ENCODE peak calls at places on chromosomes 16 and 17, in seven cellular contexts. R is OCI-LY7, Z is mammary epithelial cell, L is HCT116, S is psoas muscle, U is prostate gland, W is aorta. B is an unnamed sample.

GRCh38 chr17:1909985-1910384 is 80.2 kb downstream of the RPA1 start:
- DNase-seq in R (no peak), Z (no peak), L (no peak), S (no peak), U (no peak), W (no peak), B (no peak)

GRCh38 chr17:9566067-9566466 is 9.6 kb downstream of the STX8 start:
- DNase-seq in R (no peak), Z (peak), L (no peak), S (no peak), U (no peak), W (no peak), B (no peak)

GRCh38 chr16:66603537-66604375 is 748 bp upstream of the CMTM3 start:
- DNase-seq in R (peak), Z (peak), L (no peak), S (peak), U (peak), W (peak), B (no peak)

GRCh38 chr17:48816774-48817590 is at the start of gene TTLL6:
- DNase-seq in R (peak), Z (peak), L (peak), S (peak), U (peak), W (peak), B (peak)

GRCh38 chr16:31888735-31889134 is 15.1 kb downstream of the ZNF267 start:
- DNase-seq in R (no peak), Z (no peak), L (no peak), S (no peak), U (no peak), W (no peak), B (no peak)

GRCh38 chr17:62704381-62704971 is 77.0 kb downstream of the MRC2 start:
- DNase-seq in R (no peak), Z (peak), L (no peak), S (no peak), U (peak), W (no peak), B (no peak)

GRCh38 chr16:19083670-19084069 is 16.3 kb downstream of the COQ7 start:
- DNase-seq in R (no peak), Z (no peak), L (no peak), S (no peak), U (no peak), W (no peak), B (no peak)

GRCh38 chr16:1965610-1966009 is 984 bp upstream of the RPS2 start:
- DNase-seq in R (peak), Z (peak), L (no peak), S (no peak), U (no peak), W (no peak), B (no peak)

GRCh38 chr17:55668581-55668980 is 54.1 kb downstream of the TMEM100 start:
- DNase-seq in R (no peak), Z (no peak), L (no peak), S (no peak), U (no peak), W (no peak), B (no peak)

GRCh38 chr17:46191332-46192210 is 1.7 kb downstream of the KANSL1 start:
- DNase-seq in R (peak), Z (peak), L (no peak), S (no peak), U (peak), W (no peak), B (no peak)

GRCh38 chr17:4534928-4535666 is 20.1 kb downstream of the MYBBP1A start:
- DNase-seq in R (no peak), Z (no peak), L (no peak), S (peak), U (no peak), W (no peak), B (no peak)

GRCh38 chr17:47239663-47240374 is 13.8 kb upstream of the ITGB3 start:
- DNase-seq in R (peak), Z (peak), L (peak), S (peak), U (peak), W (peak), B (peak)

GRCh38 chr17:77445908-77446535 is 305.3 kb downstream of the SEC14L1 start:
- DNase-seq in R (peak), Z (no peak), L (no peak), S (no peak), U (no peak), W (peak), B (no peak)

DNA sequence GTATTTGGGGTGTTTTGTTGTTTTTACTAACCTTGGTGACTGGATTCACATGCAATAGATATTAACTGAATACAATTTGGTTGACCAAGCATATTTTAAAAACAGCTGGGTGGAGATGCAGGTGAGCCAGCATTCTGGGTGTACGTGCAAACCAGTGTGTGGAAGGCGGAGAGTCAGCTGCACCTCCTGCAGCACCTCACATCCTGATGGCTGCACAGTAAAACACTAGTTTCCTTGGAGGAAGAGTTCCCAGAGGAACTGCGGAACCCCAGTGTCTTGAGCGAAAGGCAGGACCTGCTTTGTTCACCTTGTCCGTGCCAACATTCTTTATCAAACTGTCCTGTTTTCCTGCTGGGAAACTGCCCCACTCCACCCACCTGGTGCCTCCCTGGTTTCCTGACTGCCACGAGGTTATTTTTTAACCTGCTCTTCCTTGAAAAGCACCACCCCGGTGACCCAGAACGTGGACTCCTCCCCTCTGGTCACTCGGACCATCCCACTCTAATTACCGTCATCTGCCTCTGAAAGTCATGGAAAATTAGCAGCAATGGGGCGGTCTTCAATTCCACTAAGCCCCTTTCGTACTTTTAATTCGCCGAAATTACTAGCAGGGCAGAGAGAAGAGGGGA is 1.0 kb upstream of the YPEL2 start:
- DNase-seq in R (no peak), Z (no peak), L (no peak), S (no peak), U (peak), W (peak), B (peak)
- H3K4me3 ChIP-seq in R (no peak), Z (no peak), L (no peak), S (peak), U (peak), W (no peak), B (peak)

GRCh38 chr16:85984947-85985451 is 86.0 kb downstream of the IRF8 start:
- DNase-seq in R (no peak), Z (no peak), L (no peak), S (no peak), U (no peak), W (peak), B (no peak)

GRCh38 chr16:85983064-85983463 is 84.1 kb downstream of the IRF8 start:
- DNase-seq in R (no peak), Z (no peak), L (no peak), S (no peak), U (no peak), W (no peak), B (no peak)

GRCh38 chr16:85984211-85984880 is 85.4 kb downstream of the IRF8 start:
- DNase-seq in R (no peak), Z (no peak), L (no peak), S (no peak), U (no peak), W (no peak), B (no peak)

GRCh38 chr16:85982563-85982939 is 83.6 kb downstream of the IRF8 start:
- DNase-seq in R (no peak), Z (no peak), L (no peak), S (no peak), U (no peak), W (peak), B (no peak)

GRCh38 chr16:85983606-85984005 is 84.6 kb downstream of the IRF8 start:
- DNase-seq in R (no peak), Z (no peak), L (no peak), S (no peak), U (no peak), W (no peak), B (no peak)
- H3K27ac ChIP-seq in R (no peak), Z (no peak), L (no peak), S (no peak), U (no peak), W (no peak), B (no peak)

DNA sequence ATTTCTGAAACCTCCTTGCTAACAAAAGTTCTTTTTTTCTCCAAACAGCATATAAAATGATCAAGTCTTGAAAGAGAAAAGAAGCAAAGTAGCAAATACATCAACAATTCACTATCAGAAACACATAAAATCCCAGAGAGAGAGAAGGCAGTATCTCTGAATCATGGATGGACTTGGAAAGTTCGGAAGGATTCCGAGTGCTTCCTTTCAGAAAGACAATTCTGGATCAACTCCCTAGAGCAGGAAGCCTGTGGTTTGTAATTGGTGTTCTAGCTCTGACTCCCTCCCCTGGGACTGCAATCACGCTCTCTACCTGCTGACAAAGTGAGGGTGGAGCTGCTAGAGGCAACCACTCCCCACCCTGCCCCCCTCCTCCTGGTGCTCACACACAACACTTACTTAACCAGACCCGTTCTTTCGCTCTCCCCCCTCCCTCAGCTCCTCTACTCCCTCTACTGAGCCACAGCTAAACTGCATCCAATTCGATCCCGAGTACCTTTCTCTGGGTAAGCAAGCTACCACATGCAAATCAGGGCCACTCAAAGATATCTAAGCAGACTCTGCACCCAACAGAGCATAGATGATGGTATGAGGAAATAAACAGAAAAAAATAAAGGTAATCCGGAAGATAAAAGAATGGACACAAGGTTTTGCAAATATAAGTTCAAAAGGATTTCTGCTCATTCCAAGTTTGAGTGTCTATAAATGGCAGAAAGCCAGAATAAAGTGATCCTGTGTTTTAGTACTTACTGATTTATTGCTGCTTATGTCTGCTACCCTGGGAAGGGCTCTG is at the start of gene RNF43:
- DNase-seq in R (peak), Z (peak), L (peak), S (peak), U (peak), W (peak), B (peak)
- H3K4me3 ChIP-seq in R (peak), Z (peak), L (peak), S (peak), U (peak), W (peak), B (peak)

GRCh38 chr16:9868606-9869149 is 313.6 kb downstream of the GRIN2A start:
- DNase-seq in R (no peak), Z (peak), L (no peak), S (no peak), U (no peak), W (no peak), B (no peak)
- H3K27ac ChIP-seq in R (no peak), Z (no peak), L (no peak), S (no peak), U (no peak), W (no peak), B (no peak)